ENCODE peak calls at places on chromosomes 6 and 20, in seven cellular contexts. E is CD8-positive, alpha-beta T cell; T is sigmoid colon; R is lower lobe of right lung; I is left ventricle myocardium inferior; Y is OCI-LY7; L is AG04450. H is an unnamed sample. For H3K9me3, the result is how much of the 10 kb centered on the place peaks cover.

GRCh38 chr20:47205577-47206123 is 150.8 kb downstream of the ZMYND8 start:
- DNase-seq in E (no peak), Y (peak), L (peak), R (peak), I (peak), T (peak), H (no peak)

GRCh38 chr20:45840700-45841198 is 7.2 kb downstream of the SNX21 start:
- DNase-seq in R (no peak), L (no peak), I (no peak), E (no peak), Y (no peak), T (no peak), H (no peak)

GRCh38 chr20:48846516-48847492 is 19.0 kb upstream of the PREX1 start:
- DNase-seq in E (no peak), I (no peak), L (no peak), R (no peak), Y (peak), T (no peak), H (no peak)

GRCh38 chr6:123655520-123656306 is 19.0 kb upstream of the TRDN start:
- DNase-seq in I (no peak), Y (no peak), T (no peak), R (no peak), E (no peak), L (no peak), H (no peak)

GRCh38 chr6:79377830-79378460 is 143.5 kb upstream of the HMGN3 start:
- DNase-seq in L (no peak), Y (no peak), R (peak), I (no peak), E (no peak), T (no peak), H (no peak)

GRCh38 chr20:52200870-52201269 is 9.3 kb upstream of the ZFP64 start:
- DNase-seq in E (no peak), R (no peak), T (no peak), Y (no peak), I (no peak), L (no peak), H (no peak)

GRCh38 chr20:51831891-51832675 is 29.8 kb upstream of the SALL4 start:
- DNase-seq in L (no peak), E (no peak), R (no peak), Y (no peak), I (no peak), T (no peak), H (no peak)

GRCh38 chr6:27752038-27752885 is 159.9 kb downstream of the OR2B2 start:
- DNase-seq in L (peak), T (peak), I (no peak), R (peak), E (peak), Y (peak), H (peak)

GRCh38 chr20:63941282-63942060 is 14.7 kb downstream of the UCKL1 start:
- DNase-seq in Y (peak), I (peak), E (peak), R (peak), T (peak), L (no peak), H (peak)

GRCh38 chr6:114327074-114327473 is 15.7 kb downstream of the HS3ST5 start:
- DNase-seq in Y (no peak), I (no peak), L (no peak), E (no peak), R (no peak), T (no peak), H (no peak)

GRCh38 chr20:3655032-3655405 is 8.2 kb downstream of the GFRA4 start:
- DNase-seq in T (no peak), R (no peak), I (no peak), L (no peak), Y (no peak), E (no peak), H (no peak)

GRCh38 chr6:152236370-152237097 is 400.6 kb downstream of the SYNE1 start:
- DNase-seq in L (no peak), I (no peak), Y (no peak), R (no peak), E (no peak), T (no peak), H (no peak)

GRCh38 chr6:5665667-5666066 is 341.1 kb downstream of the NRN1 start:
- DNase-seq in E (no peak), Y (no peak), T (no peak), L (no peak), R (no peak), I (no peak), H (no peak)

GRCh38 chr20:30484009-30484748 is 773.3 kb upstream of the DEFB115 start:
- DNase-seq in L (no peak), E (no peak), I (no peak), Y (no peak), T (no peak), R (no peak), H (no peak)

GRCh38 chr20:59333928-59334327 is 33.5 kb downstream of the EDN3 start:
- DNase-seq in I (no peak), Y (no peak), T (no peak), L (no peak), E (no peak), R (no peak), H (no peak)

GRCh38 chr6:145551164-145551563 is 184.2 kb downstream of the EPM2A start:
- DNase-seq in T (no peak), Y (no peak), L (no peak), I (no peak), R (no peak), E (no peak), H (no peak)

GRCh38 chr6:83633609-83634008 is 75.3 kb downstream of the SNAP91 start:
- DNase-seq in E (no peak), T (no peak), L (no peak), R (no peak), Y (no peak), I (no peak), H (no peak)

GRCh38 chr6:148054219-148054618 is 288.4 kb upstream of the SASH1 start:
- DNase-seq in L (no peak), T (no peak), Y (peak), I (no peak), E (no peak), R (no peak), H (no peak)

GRCh38 chr6:116564921-116565872 is 6.1 kb upstream of the RWDD1 start:
- DNase-seq in T (peak), Y (no peak), L (no peak), R (peak), I (peak), E (peak), H (no peak)

GRCh38 chr6:131628726-131629125 is 684 bp upstream of the MED23 start:
- DNase-seq in T (no peak), Y (no peak), R (no peak), E (no peak), L (no peak), I (no peak), H (no peak)

GRCh38 chr6:37988696-37989095 is 169.2 kb downstream of the ZFAND3 start:
- DNase-seq in T (no peak), E (no peak), R (no peak), L (no peak), I (no peak), Y (no peak), H (no peak)

GRCh38 chr6:2917801-2918495 is 14.8 kb upstream of the SERPINB9 start:
- DNase-seq in R (no peak), E (no peak), L (no peak), I (no peak), Y (no peak), T (no peak), H (no peak)

GRCh38 chr20:41137412-41138216 is at the start of gene PLCG1:
- DNase-seq in Y (peak), T (peak), L (no peak), I (peak), E (peak), R (peak), H (peak)

GRCh38 chr6:12909828-12910227 is 193.3 kb downstream of the PHACTR1 start:
- DNase-seq in E (no peak), I (no peak), L (no peak), R (no peak), T (no peak), Y (no peak), H (no peak)

GRCh38 chr20:49252556-49253350 is 25.1 kb downstream of the ZNFX1 start:
- DNase-seq in R (no peak), Y (no peak), E (no peak), L (no peak), I (no peak), T (no peak), H (no peak)

GRCh38 chr20:63435552-63435951 is 36.9 kb downstream of the KCNQ2 start:
- DNase-seq in L (no peak), E (no peak), Y (no peak), T (no peak), R (no peak), I (no peak), H (no peak)

GRCh38 chr6:13354331-13355042 is 26.1 kb upstream of the TBC1D7 start:
- DNase-seq in R (no peak), Y (peak), T (no peak), E (no peak), I (no peak), L (peak), H (no peak)

GRCh38 chr6:162467679-162468078 is 259.9 kb downstream of the PRKN start:
- DNase-seq in T (no peak), I (peak), Y (no peak), E (no peak), R (no peak), L (no peak), H (no peak)

GRCh38 chr20:59806578-59806975 is 126.9 kb downstream of the SYCP2 start:
- DNase-seq in E (no peak), T (no peak), Y (no peak), L (no peak), R (no peak), I (no peak), H (no peak)

GRCh38 chr6:45681860-45682488 is 304.2 kb upstream of the SUPT3H start:
- DNase-seq in R (peak), I (no peak), L (no peak), E (no peak), Y (peak), T (no peak), H (no peak)

GRCh38 chr20:41462372-41463161 is 95.9 kb upstream of the EMILIN3 start:
- DNase-seq in T (no peak), I (no peak), R (no peak), L (no peak), Y (no peak), E (no peak), H (no peak)

GRCh38 chr6:68533339-68533795 is 101.7 kb upstream of the ADGRB3 start:
- DNase-seq in L (no peak), I (no peak), E (no peak), R (peak), T (no peak), Y (no peak), H (no peak)

GRCh38 chr20:15440249-15440820 is 1102.9 kb upstream of the FLRT3 start:
- DNase-seq in L (no peak), I (no peak), Y (no peak), T (no peak), R (no peak), E (no peak), H (no peak)

GRCh38 chr6:44234101-44235090 is 11.0 kb downstream of the SLC29A1 start:
- DNase-seq in I (peak), T (peak), L (peak), R (peak), E (no peak), Y (peak), H (no peak)

GRCh38 chr6:56953597-56954388 is 1.1 kb upstream of the BEND6 start:
- DNase-seq in T (no peak), I (no peak), R (no peak), Y (no peak), E (no peak), L (no peak), H (no peak)

GRCh38 chr6:95654176-95654575 is 76.8 kb downstream of the MANEA start:
- DNase-seq in Y (no peak), T (no peak), E (no peak), L (no peak), R (no peak), I (no peak), H (no peak)

GRCh38 chr6:95649451-95649850 is 72.1 kb downstream of the MANEA start:
- DNase-seq in T (no peak), I (no peak), Y (no peak), R (no peak), E (no peak), L (no peak), H (no peak)

DNA sequence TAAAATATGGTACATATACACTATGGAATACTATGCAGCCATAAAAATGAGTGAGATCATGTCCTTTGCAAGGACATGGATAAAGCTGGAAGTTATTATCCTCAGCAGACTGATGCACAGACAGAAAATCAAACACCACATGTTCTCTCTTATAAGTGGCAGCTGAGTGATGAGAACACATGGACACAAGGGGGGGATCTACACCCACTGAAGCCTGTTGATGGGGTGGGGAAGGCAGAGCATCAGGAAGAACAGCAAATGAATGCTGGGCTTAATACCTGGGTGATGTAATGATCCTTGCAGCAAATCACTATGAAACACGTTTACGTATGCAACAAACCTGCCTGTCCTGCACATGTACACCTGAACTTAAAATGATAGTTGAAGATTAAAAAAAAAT is 71.3 kb downstream of the MANEA start:
- DNase-seq in E (no peak), L (no peak), T (no peak), I (no peak), Y (no peak), R (no peak), H (no peak)
- H3K9me3 ChIP-seq in E (under half), L (under half), T (under half), I (under half), Y (under half), R (under half), H (under half)

GRCh38 chr20:57840504-57841296 is 130.9 kb upstream of the PMEPA1 start:
- DNase-seq in I (no peak), T (no peak), L (no peak), Y (no peak), E (no peak), R (no peak), H (no peak)
- H3K9me3 ChIP-seq in I (under half), T (under half), L (under half), Y (under half), E (under half), R (under half), H (under half)

GRCh38 chr6:125688138-125688537 is 61.3 kb upstream of the HEY2 start:
- DNase-seq in E (no peak), R (no peak), L (no peak), Y (no peak), I (no peak), T (no peak), H (no peak)
- H3K9me3 ChIP-seq in E (under half), R (under half), L (under half), Y (under half), I (under half), T (under half), H (under half)

DNA sequence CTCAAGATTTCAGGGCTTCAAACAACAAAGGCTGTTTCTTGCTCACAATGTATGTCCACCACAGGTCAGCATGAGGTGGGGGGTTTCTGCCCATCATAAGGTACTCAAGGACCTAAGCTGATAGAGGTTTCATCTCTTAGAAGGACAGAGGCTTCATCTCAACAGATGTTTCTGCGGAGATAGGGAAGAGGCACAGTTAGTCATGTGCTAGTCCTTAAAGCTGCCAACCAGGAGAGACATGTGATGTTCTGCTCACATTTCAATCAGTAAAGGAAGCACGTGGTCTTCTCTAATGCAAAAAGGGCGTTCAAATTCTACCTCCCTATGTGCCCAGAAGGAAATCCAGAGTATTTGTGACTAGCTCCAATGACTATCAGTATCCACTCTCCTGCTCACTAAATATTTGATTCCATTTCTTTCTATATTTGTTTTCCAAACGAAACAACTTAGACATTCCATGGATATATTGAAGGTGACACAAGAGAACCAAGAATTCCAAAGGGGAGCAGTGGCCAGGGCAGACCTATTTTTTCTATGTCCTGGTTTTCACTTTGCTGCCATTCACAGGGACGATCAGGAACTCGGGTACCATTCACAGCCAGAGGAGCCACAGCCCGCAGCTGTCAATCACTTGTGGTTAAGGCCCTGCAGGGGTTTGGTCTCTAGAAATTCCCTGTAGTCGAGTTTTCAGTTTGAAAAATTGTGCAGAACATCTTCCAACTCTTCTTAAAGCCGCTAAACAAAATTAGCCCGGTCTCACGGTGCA is 173.2 kb upstream of the FOXA2 start:
- DNase-seq in R (no peak), I (no peak), E (no peak), Y (no peak), L (no peak), T (no peak), H (no peak)
- H3K9me3 ChIP-seq in R (under half), I (under half), E (under half), Y (under half), L (under half), T (under half), H (under half)

DNA sequence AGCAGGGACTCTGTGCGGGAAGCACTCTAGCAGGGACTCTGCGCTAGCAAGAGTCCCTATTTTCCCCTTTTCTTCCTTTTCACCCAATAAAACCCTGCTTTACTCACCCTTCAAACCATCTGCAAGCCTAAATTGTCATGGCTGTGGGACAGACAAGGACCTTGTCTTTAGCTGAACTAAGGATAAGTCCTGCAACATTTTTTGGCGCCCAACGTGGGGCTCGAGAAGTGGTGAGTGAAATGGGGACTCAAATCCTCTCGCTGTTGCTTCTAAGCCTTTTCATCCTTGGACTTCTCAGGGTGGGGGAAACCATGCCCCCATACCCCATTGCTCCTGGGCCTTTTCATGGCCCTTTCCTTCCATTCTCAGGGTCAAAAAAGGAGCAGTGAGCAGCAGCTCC is 46.4 kb downstream of the IMPG1 start:
- DNase-seq in L (no peak), E (no peak), R (no peak), I (no peak), Y (no peak), T (no peak), H (no peak)
- H3K9me3 ChIP-seq in L (under half), E (under half), R (under half), I (half or more), Y (under half), T (under half), H (under half)

DNA sequence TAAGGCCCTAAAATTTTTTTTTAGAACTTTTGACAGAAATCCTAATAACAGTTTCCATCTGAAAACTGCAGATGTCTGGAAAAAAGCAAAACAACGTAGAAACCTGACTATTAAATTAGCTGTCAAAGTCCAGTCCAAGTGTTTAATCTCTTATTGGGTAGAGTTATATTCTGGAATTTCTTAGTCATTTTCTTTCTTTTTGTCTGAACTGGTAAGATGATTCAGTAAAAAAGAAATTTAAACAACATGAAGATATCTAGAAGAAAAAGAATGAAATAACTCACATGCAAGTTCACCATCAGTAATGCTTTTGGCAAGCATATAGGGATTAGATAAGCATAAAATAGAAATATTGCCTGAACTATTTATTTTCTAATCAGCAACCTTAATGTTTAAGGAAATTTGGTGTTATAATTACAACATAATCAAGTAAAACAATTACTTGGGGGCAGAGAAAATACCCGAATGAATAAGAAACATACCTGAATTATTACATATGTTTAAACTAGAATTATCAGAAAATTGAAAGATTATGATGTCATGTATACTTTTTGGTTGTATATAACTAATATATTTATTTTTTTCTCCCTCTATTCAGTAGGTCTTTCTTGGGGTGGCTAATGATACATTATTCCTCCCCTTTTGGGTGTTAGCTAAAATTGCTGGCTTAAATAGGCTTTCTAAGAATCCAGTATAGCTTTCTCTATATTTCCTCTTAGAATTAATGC is 51.1 kb downstream of the FAM83B start:
- DNase-seq in R (no peak), T (no peak), L (no peak), Y (no peak), E (no peak), I (no peak), H (no peak)
- H3K9me3 ChIP-seq in R (under half), T (under half), L (under half), Y (under half), E (under half), I (under half), H (under half)

H was measured in T-helper 17 cell.